ENCODE peak calls at places on chromosomes 2 and 18, in nine cellular contexts. One of them, this sample, is unnamed. For H3K4me1, the result is how much of the 10 kb centered on the place peaks cover.

GRCh38 chr2:46812381-46813024 is 103.1 kb downstream of the MCFD2 start:
- DNase-seq in spleen: peak
- DNase-seq in left ventricle myocardium inferior: peak
- DNase-seq in heart right ventricle: peak
- DNase-seq in uterus: peak
- DNase-seq in SK-N-SH: peak
- DNase-seq in sigmoid colon: peak
- DNase-seq in tibial artery: peak
- DNase-seq in IMR-90: peak
- DNase-seq in this sample: peak

GRCh38 chr2:237431372-237431771 is 17.4 kb upstream of the COL6A3 start:
- DNase-seq in spleen: no peak
- DNase-seq in left ventricle myocardium inferior: no peak
- DNase-seq in heart right ventricle: no peak
- DNase-seq in uterus: no peak
- DNase-seq in SK-N-SH: no peak
- DNase-seq in sigmoid colon: no peak
- DNase-seq in tibial artery: no peak
- DNase-seq in IMR-90: peak
- DNase-seq in this sample: no peak

GRCh38 chr2:98552499-98553179 is 55.7 kb downstream of the COA5 start:
- DNase-seq in spleen: peak
- DNase-seq in left ventricle myocardium inferior: no peak
- DNase-seq in heart right ventricle: no peak
- DNase-seq in uterus: no peak
- DNase-seq in SK-N-SH: no peak
- DNase-seq in sigmoid colon: no peak
- DNase-seq in tibial artery: peak
- DNase-seq in IMR-90: peak
- DNase-seq in this sample: no peak

GRCh38 chr2:172558372-172558771 is 2.5 kb downstream of the PDK1 start:
- DNase-seq in spleen: no peak
- DNase-seq in left ventricle myocardium inferior: no peak
- DNase-seq in heart right ventricle: no peak
- DNase-seq in uterus: no peak
- DNase-seq in SK-N-SH: no peak
- DNase-seq in sigmoid colon: no peak
- DNase-seq in tibial artery: no peak
- DNase-seq in IMR-90: no peak
- DNase-seq in this sample: no peak

GRCh38 chr2:56128235-56128634 is 55.6 kb upstream of the CCDC85A start:
- DNase-seq in spleen: no peak
- DNase-seq in left ventricle myocardium inferior: no peak
- DNase-seq in heart right ventricle: no peak
- DNase-seq in uterus: no peak
- DNase-seq in SK-N-SH: no peak
- DNase-seq in sigmoid colon: no peak
- DNase-seq in tibial artery: no peak
- DNase-seq in IMR-90: no peak
- DNase-seq in this sample: no peak

GRCh38 chr2:134301099-134301970 is 47.5 kb downstream of the MGAT5 start:
- DNase-seq in spleen: no peak
- DNase-seq in left ventricle myocardium inferior: no peak
- DNase-seq in heart right ventricle: no peak
- DNase-seq in uterus: no peak
- DNase-seq in SK-N-SH: no peak
- DNase-seq in sigmoid colon: no peak
- DNase-seq in tibial artery: no peak
- DNase-seq in IMR-90: peak
- DNase-seq in this sample: no peak

GRCh38 chr2:176202491-176202890 is 14.0 kb downstream of the HOXD1 start:
- DNase-seq in spleen: no peak
- DNase-seq in left ventricle myocardium inferior: no peak
- DNase-seq in heart right ventricle: no peak
- DNase-seq in uterus: no peak
- DNase-seq in SK-N-SH: no peak
- DNase-seq in sigmoid colon: no peak
- DNase-seq in tibial artery: no peak
- DNase-seq in IMR-90: no peak
- DNase-seq in this sample: no peak

GRCh38 chr2:61015971-61016370 is 1.5 kb upstream of the PEX13 start:
- DNase-seq in spleen: no peak
- DNase-seq in left ventricle myocardium inferior: no peak
- DNase-seq in heart right ventricle: no peak
- DNase-seq in uterus: no peak
- DNase-seq in SK-N-SH: no peak
- DNase-seq in sigmoid colon: no peak
- DNase-seq in tibial artery: no peak
- DNase-seq in IMR-90: no peak
- DNase-seq in this sample: no peak

GRCh38 chr2:17736989-17737388 is 16.6 kb downstream of the SMC6 start:
- DNase-seq in spleen: no peak
- DNase-seq in left ventricle myocardium inferior: no peak
- DNase-seq in heart right ventricle: no peak
- DNase-seq in uterus: no peak
- DNase-seq in SK-N-SH: no peak
- DNase-seq in sigmoid colon: no peak
- DNase-seq in tibial artery: no peak
- DNase-seq in IMR-90: peak
- DNase-seq in this sample: no peak
- TF ChIP-seq CTCF in spleen: no peak
- TF ChIP-seq CTCF in left ventricle myocardium inferior: no peak
- TF ChIP-seq CTCF in heart right ventricle: no peak
- TF ChIP-seq CTCF in uterus: no peak
- TF ChIP-seq CTCF in SK-N-SH: no peak
- TF ChIP-seq CTCF in sigmoid colon: no peak
- TF ChIP-seq CTCF in tibial artery: no peak
- TF ChIP-seq CTCF in IMR-90: no peak
- TF ChIP-seq CTCF in this sample: no peak

GRCh38 chr2:157894694-157895450 is 18.7 kb upstream of the ACVR1 start:
- DNase-seq in spleen: no peak
- DNase-seq in left ventricle myocardium inferior: no peak
- DNase-seq in heart right ventricle: no peak
- DNase-seq in uterus: no peak
- DNase-seq in SK-N-SH: no peak
- DNase-seq in sigmoid colon: no peak
- DNase-seq in tibial artery: no peak
- DNase-seq in IMR-90: peak
- DNase-seq in this sample: no peak
- H3K4me3 ChIP-seq in spleen: no peak
- H3K4me3 ChIP-seq in left ventricle myocardium inferior: no peak
- H3K4me3 ChIP-seq in heart right ventricle: no peak
- H3K4me3 ChIP-seq in uterus: no peak
- H3K4me3 ChIP-seq in SK-N-SH: no peak
- H3K4me3 ChIP-seq in sigmoid colon: no peak
- H3K4me3 ChIP-seq in tibial artery: no peak
- H3K4me3 ChIP-seq in IMR-90: peak
- H3K4me3 ChIP-seq in this sample: no peak

GRCh38 chr18:77068890-77069312 is 63.7 kb downstream of the MBP start:
- DNase-seq in spleen: peak
- DNase-seq in left ventricle myocardium inferior: no peak
- DNase-seq in heart right ventricle: no peak
- DNase-seq in uterus: no peak
- DNase-seq in SK-N-SH: no peak
- DNase-seq in sigmoid colon: no peak
- DNase-seq in tibial artery: no peak
- DNase-seq in IMR-90: peak
- DNase-seq in this sample: no peak

GRCh38 chr18:77068321-77068841 is 64.2 kb downstream of the MBP start:
- DNase-seq in spleen: peak
- DNase-seq in left ventricle myocardium inferior: no peak
- DNase-seq in heart right ventricle: no peak
- DNase-seq in uterus: no peak
- DNase-seq in SK-N-SH: no peak
- DNase-seq in sigmoid colon: no peak
- DNase-seq in tibial artery: no peak
- DNase-seq in IMR-90: peak
- DNase-seq in this sample: no peak

GRCh38 chr18:77066689-77067088 is 65.9 kb downstream of the MBP start:
- DNase-seq in spleen: peak
- DNase-seq in left ventricle myocardium inferior: no peak
- DNase-seq in heart right ventricle: no peak
- DNase-seq in uterus: no peak
- DNase-seq in SK-N-SH: no peak
- DNase-seq in sigmoid colon: no peak
- DNase-seq in tibial artery: no peak
- DNase-seq in IMR-90: no peak
- DNase-seq in this sample: no peak

GRCh38 chr18:77066101-77066500 is 66.5 kb downstream of the MBP start:
- DNase-seq in spleen: peak
- DNase-seq in left ventricle myocardium inferior: no peak
- DNase-seq in heart right ventricle: no peak
- DNase-seq in uterus: no peak
- DNase-seq in SK-N-SH: no peak
- DNase-seq in sigmoid colon: no peak
- DNase-seq in tibial artery: no peak
- DNase-seq in IMR-90: no peak
- DNase-seq in this sample: no peak

DNA sequence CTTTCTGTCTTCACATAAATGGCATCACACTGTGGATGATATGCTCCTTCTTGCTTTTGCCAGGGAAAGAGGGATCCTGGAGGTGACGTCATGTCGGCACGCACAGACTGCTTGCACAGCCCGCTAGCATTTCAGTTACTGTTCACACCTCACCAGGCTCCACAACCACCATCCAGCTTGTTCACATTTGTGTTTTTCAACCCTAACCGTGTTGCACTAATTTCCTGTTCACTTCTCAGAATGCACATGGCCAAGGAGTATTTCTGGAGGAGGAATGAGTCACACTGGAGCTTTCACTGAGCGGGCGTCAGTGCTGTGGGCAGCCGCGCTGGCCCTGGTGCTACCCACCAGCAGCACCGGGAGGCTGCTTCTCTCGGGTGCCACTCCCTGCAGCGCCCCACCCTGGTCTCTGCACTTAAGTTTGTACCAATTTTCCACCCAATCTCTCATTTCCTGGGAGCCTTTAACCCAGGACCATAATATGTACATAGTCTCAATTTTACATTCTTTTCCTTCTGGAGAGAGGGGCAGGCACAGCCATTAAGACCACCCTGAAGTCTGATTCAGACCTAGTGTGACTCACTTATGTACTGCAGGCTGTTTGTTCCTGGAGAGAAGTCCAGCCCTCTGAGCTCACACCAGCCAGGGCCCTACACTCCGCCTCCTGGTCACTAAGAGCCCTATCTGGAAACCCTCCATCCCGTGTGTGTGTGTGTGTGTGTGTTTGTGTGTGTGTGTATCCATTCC is 65.1 kb downstream of the MBP start:
- DNase-seq in spleen: peak
- DNase-seq in left ventricle myocardium inferior: peak
- DNase-seq in heart right ventricle: peak
- DNase-seq in uterus: peak
- DNase-seq in SK-N-SH: no peak
- DNase-seq in sigmoid colon: peak
- DNase-seq in tibial artery: peak
- DNase-seq in IMR-90: peak
- DNase-seq in this sample: peak
- H3K4me1 ChIP-seq in spleen: half or more
- H3K4me1 ChIP-seq in left ventricle myocardium inferior: half or more
- H3K4me1 ChIP-seq in heart right ventricle: half or more
- H3K4me1 ChIP-seq in uterus: under half
- H3K4me1 ChIP-seq in SK-N-SH: under half
- H3K4me1 ChIP-seq in sigmoid colon: under half
- H3K4me1 ChIP-seq in tibial artery: under half
- H3K4me1 ChIP-seq in IMR-90: under half
- H3K4me1 ChIP-seq in this sample: under half

DNA sequence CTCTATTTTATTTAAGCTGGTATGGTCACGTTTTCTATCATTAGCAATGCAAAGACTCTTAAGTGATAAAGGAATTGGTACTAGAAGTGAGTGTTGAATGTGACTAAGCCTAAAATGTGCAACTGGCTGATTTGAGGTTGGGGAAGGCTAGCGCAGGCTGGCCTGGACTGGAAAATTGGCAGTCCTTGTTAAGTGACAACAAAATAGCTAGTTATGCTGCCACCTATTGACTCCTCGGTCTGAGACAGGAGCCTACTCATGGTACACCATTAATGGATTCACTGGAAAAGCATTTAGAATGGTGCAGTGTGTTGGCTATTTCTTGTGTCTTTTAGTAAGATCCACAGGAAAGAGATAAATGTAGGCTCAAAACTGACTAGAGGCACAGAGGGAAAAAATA is 5.7 kb upstream of the WIPF1 start:
- DNase-seq in spleen: peak
- DNase-seq in left ventricle myocardium inferior: no peak
- DNase-seq in heart right ventricle: peak
- DNase-seq in uterus: no peak
- DNase-seq in SK-N-SH: peak
- DNase-seq in sigmoid colon: peak
- DNase-seq in tibial artery: peak
- DNase-seq in IMR-90: peak
- DNase-seq in this sample: no peak
- TF ChIP-seq CTCF in spleen: peak
- TF ChIP-seq CTCF in left ventricle myocardium inferior: peak
- TF ChIP-seq CTCF in heart right ventricle: peak
- TF ChIP-seq CTCF in uterus: peak
- TF ChIP-seq CTCF in SK-N-SH: peak
- TF ChIP-seq CTCF in sigmoid colon: peak
- TF ChIP-seq CTCF in tibial artery: peak
- TF ChIP-seq CTCF in IMR-90: peak
- TF ChIP-seq CTCF in this sample: peak

This sample was measured in ovary.